ENCODE peak calls at places on chromosomes 11 and 22, in six cellular contexts. One of them, this sample, is unnamed.

GRCh38 chr11:95715777-95716241 is 73.8 kb downstream of the FAM76B start:
- DNase-seq in H9: no peak
- DNase-seq in MM.1S: peak
- DNase-seq in PC-3: peak
- DNase-seq in IMR-90: no peak
- DNase-seq in mammary epithelial cell: peak
- DNase-seq in this sample: no peak

GRCh38 chr11:134666273-134667174 is 254.5 kb upstream of the B3GAT1 start:
- DNase-seq in H9: no peak
- DNase-seq in MM.1S: no peak
- DNase-seq in PC-3: no peak
- DNase-seq in IMR-90: no peak
- DNase-seq in mammary epithelial cell: no peak
- DNase-seq in this sample: peak

GRCh38 chr11:35907648-35908431 is 36.0 kb upstream of the LDLRAD3 start:
- DNase-seq in H9: no peak
- DNase-seq in MM.1S: no peak
- DNase-seq in PC-3: peak
- DNase-seq in IMR-90: peak
- DNase-seq in mammary epithelial cell: peak
- DNase-seq in this sample: no peak

GRCh38 chr11:86374586-86374985 is at the start of gene CCDC81:
- DNase-seq in H9: peak
- DNase-seq in MM.1S: no peak
- DNase-seq in PC-3: no peak
- DNase-seq in IMR-90: no peak
- DNase-seq in mammary epithelial cell: no peak
- DNase-seq in this sample: peak

GRCh38 chr11:94885133-94885532 is 88.2 kb downstream of the CWC15 start:
- DNase-seq in H9: no peak
- DNase-seq in MM.1S: no peak
- DNase-seq in PC-3: peak
- DNase-seq in IMR-90: no peak
- DNase-seq in mammary epithelial cell: peak
- DNase-seq in this sample: peak

GRCh38 chr11:61574611-61575010 is 6.3 kb downstream of the SYT7 start:
- DNase-seq in H9: no peak
- DNase-seq in MM.1S: no peak
- DNase-seq in PC-3: no peak
- DNase-seq in IMR-90: no peak
- DNase-seq in mammary epithelial cell: no peak
- DNase-seq in this sample: no peak

GRCh38 chr11:49208006-49208721 is at the start of gene FOLH1:
- DNase-seq in H9: peak
- DNase-seq in MM.1S: peak
- DNase-seq in PC-3: peak
- DNase-seq in IMR-90: no peak
- DNase-seq in mammary epithelial cell: no peak
- DNase-seq in this sample: peak

GRCh38 chr11:2204361-2205213 is 33.0 kb upstream of the TH start:
- DNase-seq in H9: no peak
- DNase-seq in MM.1S: no peak
- DNase-seq in PC-3: no peak
- DNase-seq in IMR-90: no peak
- DNase-seq in mammary epithelial cell: no peak
- DNase-seq in this sample: peak

GRCh38 chr11:81887671-81888070 is 846.0 kb downstream of the FAM181B start:
- DNase-seq in H9: no peak
- DNase-seq in MM.1S: no peak
- DNase-seq in PC-3: no peak
- DNase-seq in IMR-90: no peak
- DNase-seq in mammary epithelial cell: no peak
- DNase-seq in this sample: no peak

GRCh38 chr11:73875840-73876239 is 806 bp downstream of the COA4 start:
- DNase-seq in H9: no peak
- DNase-seq in MM.1S: no peak
- DNase-seq in PC-3: peak
- DNase-seq in IMR-90: no peak
- DNase-seq in mammary epithelial cell: no peak
- DNase-seq in this sample: peak

GRCh38 chr11:1763796-1764661 is at the start of gene CTSD:
- DNase-seq in H9: peak
- DNase-seq in MM.1S: peak
- DNase-seq in PC-3: peak
- DNase-seq in IMR-90: peak
- DNase-seq in mammary epithelial cell: peak
- DNase-seq in this sample: peak

GRCh38 chr11:95531116-95531515 is 258.5 kb downstream of the FAM76B start:
- DNase-seq in H9: no peak
- DNase-seq in MM.1S: no peak
- DNase-seq in PC-3: no peak
- DNase-seq in IMR-90: no peak
- DNase-seq in mammary epithelial cell: no peak
- DNase-seq in this sample: no peak

GRCh38 chr22:19352217-19352616 is 60.7 kb upstream of the CLTCL1 start:
- DNase-seq in H9: no peak
- DNase-seq in MM.1S: no peak
- DNase-seq in PC-3: no peak
- DNase-seq in IMR-90: no peak
- DNase-seq in mammary epithelial cell: no peak
- DNase-seq in this sample: no peak

GRCh38 chr11:41121600-41121999 is 337.9 kb downstream of the LRRC4C start:
- DNase-seq in H9: no peak
- DNase-seq in MM.1S: no peak
- DNase-seq in PC-3: no peak
- DNase-seq in IMR-90: no peak
- DNase-seq in mammary epithelial cell: no peak
- DNase-seq in this sample: no peak

GRCh38 chr22:46373838-46374662 is 38.5 kb downstream of the TRMU start:
- DNase-seq in H9: no peak
- DNase-seq in MM.1S: no peak
- DNase-seq in PC-3: no peak
- DNase-seq in IMR-90: no peak
- DNase-seq in mammary epithelial cell: no peak
- DNase-seq in this sample: no peak

GRCh38 chr11:111826322-111826950 is 44.9 kb downstream of the ALG9 start:
- DNase-seq in H9: no peak
- DNase-seq in MM.1S: no peak
- DNase-seq in PC-3: no peak
- DNase-seq in IMR-90: no peak
- DNase-seq in mammary epithelial cell: no peak
- DNase-seq in this sample: no peak

GRCh38 chr11:18527512-18527911 is 770 bp upstream of the TSG101 start:
- DNase-seq in H9: no peak
- DNase-seq in MM.1S: peak
- DNase-seq in PC-3: peak
- DNase-seq in IMR-90: peak
- DNase-seq in mammary epithelial cell: peak
- DNase-seq in this sample: no peak

GRCh38 chr22:27385261-27385998 is 416.1 kb downstream of the MN1 start:
- DNase-seq in H9: peak
- DNase-seq in MM.1S: no peak
- DNase-seq in PC-3: no peak
- DNase-seq in IMR-90: no peak
- DNase-seq in mammary epithelial cell: no peak
- DNase-seq in this sample: no peak

GRCh38 chr11:68044898-68045351 is 6.1 kb downstream of the TCIRG1 start:
- DNase-seq in H9: peak
- DNase-seq in MM.1S: no peak
- DNase-seq in PC-3: no peak
- DNase-seq in IMR-90: no peak
- DNase-seq in mammary epithelial cell: no peak
- DNase-seq in this sample: no peak

GRCh38 chr11:10350341-10350740 is 45.5 kb downstream of the ADM start:
- DNase-seq in H9: peak
- DNase-seq in MM.1S: no peak
- DNase-seq in PC-3: peak
- DNase-seq in IMR-90: peak
- DNase-seq in mammary epithelial cell: peak
- DNase-seq in this sample: peak

GRCh38 chr11:116772443-116773202 is at the start of gene BUD13:
- DNase-seq in H9: peak
- DNase-seq in MM.1S: peak
- DNase-seq in PC-3: peak
- DNase-seq in IMR-90: peak
- DNase-seq in mammary epithelial cell: peak
- DNase-seq in this sample: peak

GRCh38 chr11:69683764-69684333 is 8.7 kb upstream of the LTO1 start:
- DNase-seq in H9: peak
- DNase-seq in MM.1S: no peak
- DNase-seq in PC-3: peak
- DNase-seq in IMR-90: no peak
- DNase-seq in mammary epithelial cell: peak
- DNase-seq in this sample: peak

GRCh38 chr22:40668611-40669390 is 10.5 kb upstream of the MCHR1 start:
- DNase-seq in H9: no peak
- DNase-seq in MM.1S: no peak
- DNase-seq in PC-3: peak
- DNase-seq in IMR-90: peak
- DNase-seq in mammary epithelial cell: peak
- DNase-seq in this sample: no peak

GRCh38 chr11:14673824-14674432 is 30.3 kb downstream of the PDE3B start:
- DNase-seq in H9: no peak
- DNase-seq in MM.1S: no peak
- DNase-seq in PC-3: no peak
- DNase-seq in IMR-90: no peak
- DNase-seq in mammary epithelial cell: no peak
- DNase-seq in this sample: no peak

GRCh38 chr11:121895919-121896318 is 220.1 kb downstream of the BLID start:
- DNase-seq in H9: no peak
- DNase-seq in MM.1S: no peak
- DNase-seq in PC-3: peak
- DNase-seq in IMR-90: peak
- DNase-seq in mammary epithelial cell: peak
- DNase-seq in this sample: no peak

GRCh38 chr22:30694638-30695350 is at the start of gene OSBP2:
- DNase-seq in H9: peak
- DNase-seq in MM.1S: peak
- DNase-seq in PC-3: peak
- DNase-seq in IMR-90: no peak
- DNase-seq in mammary epithelial cell: no peak
- DNase-seq in this sample: peak
- TF ChIP-seq CTCF in H9: no peak
- TF ChIP-seq CTCF in MM.1S: no peak
- TF ChIP-seq CTCF in PC-3: no peak
- TF ChIP-seq CTCF in IMR-90: no peak
- TF ChIP-seq CTCF in mammary epithelial cell: peak
- TF ChIP-seq CTCF in this sample: peak

DNA sequence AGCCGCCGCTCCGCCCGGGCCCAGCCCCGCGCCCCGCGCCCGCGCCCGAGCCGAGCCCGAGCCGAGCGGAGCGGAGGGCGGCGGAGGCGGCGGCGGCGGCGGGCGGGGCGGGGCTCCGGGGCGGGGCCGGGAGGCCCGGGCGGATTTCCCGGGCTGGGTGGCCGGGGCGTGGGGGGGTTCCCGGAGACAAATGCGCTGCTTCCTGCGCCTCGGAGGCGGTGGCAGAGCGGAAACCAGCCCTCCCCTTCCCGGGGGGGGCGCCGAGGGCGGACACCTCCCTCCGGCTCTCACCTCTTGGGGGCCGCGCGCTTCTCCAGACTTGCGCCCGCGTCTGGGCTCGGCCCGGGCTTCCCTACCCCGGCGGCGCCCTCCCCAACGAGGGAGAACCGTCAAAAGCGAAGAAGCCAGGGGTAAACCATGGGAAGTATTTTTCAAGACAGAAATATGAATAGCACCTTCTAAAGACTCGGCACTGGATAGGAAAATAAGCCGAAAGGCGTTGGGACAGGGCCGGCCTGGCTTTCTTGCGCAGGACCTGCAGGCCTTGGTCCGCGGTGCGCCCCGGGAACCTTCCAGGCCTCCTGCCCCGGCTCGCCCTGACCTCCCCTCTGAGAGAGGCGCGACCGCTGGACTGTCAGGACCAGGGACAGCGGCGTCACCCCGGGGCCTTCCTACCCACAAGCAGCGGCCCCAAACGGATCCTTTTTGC is at the start of gene MAPK11:
- DNase-seq in H9: peak
- DNase-seq in MM.1S: peak
- DNase-seq in PC-3: peak
- DNase-seq in IMR-90: peak
- DNase-seq in mammary epithelial cell: peak
- DNase-seq in this sample: peak
- H3K9ac ChIP-seq in H9: no peak
- H3K9ac ChIP-seq in MM.1S: no peak
- H3K9ac ChIP-seq in PC-3: peak
- H3K9ac ChIP-seq in IMR-90: peak
- H3K9ac ChIP-seq in mammary epithelial cell: no peak
- H3K9ac ChIP-seq in this sample: no peak

DNA sequence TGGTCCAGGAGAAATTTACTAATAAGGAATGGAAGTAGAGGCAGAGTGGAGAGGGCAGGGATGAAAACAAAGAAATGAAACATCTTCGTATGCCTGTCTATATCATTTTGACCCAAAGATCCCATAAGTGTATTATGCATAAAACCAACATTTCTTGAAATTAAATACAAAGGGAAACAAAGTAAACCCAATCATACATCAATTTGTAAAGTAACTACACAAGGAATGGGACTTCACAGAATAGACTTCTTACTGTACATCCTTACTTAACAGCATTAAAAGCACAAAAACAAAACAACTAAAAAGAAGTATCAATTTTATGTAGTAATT is 253.6 kb upstream of the CCDC179 start:
- DNase-seq in H9: no peak
- DNase-seq in MM.1S: no peak
- DNase-seq in PC-3: no peak
- DNase-seq in IMR-90: no peak
- DNase-seq in mammary epithelial cell: no peak
- DNase-seq in this sample: no peak
- TF ChIP-seq CTCF in H9: no peak
- TF ChIP-seq CTCF in MM.1S: no peak
- TF ChIP-seq CTCF in PC-3: no peak
- TF ChIP-seq CTCF in IMR-90: no peak
- TF ChIP-seq CTCF in mammary epithelial cell: no peak
- TF ChIP-seq CTCF in this sample: no peak

GRCh38 chr11:65962136-65962564 is 616 bp downstream of the SART1 start:
- DNase-seq in H9: no peak
- DNase-seq in MM.1S: no peak
- DNase-seq in PC-3: no peak
- DNase-seq in IMR-90: no peak
- DNase-seq in mammary epithelial cell: no peak
- DNase-seq in this sample: no peak
- H3K9ac ChIP-seq in H9: peak
- H3K9ac ChIP-seq in MM.1S: peak
- H3K9ac ChIP-seq in PC-3: peak
- H3K9ac ChIP-seq in IMR-90: peak
- H3K9ac ChIP-seq in mammary epithelial cell: peak
- H3K9ac ChIP-seq in this sample: peak

DNA sequence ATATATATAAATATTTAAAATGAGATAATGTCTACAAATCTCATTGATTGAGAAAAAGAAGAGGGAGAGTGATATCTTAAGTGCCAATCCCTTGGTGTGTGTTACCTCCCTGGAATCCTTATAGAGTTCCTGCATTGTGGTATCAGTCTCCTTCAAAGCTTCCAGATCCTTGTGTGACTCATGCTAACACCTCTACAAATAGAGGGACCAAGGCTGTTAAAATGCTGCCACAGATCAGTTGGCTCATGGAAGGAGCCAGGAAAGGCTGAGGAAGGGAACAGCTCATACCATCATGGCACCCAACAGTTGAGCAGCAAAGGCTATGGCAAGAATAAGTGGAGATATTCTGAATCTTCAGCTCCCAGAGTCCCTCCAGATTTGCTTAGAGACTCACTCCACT is 163.6 kb upstream of the ISX start:
- DNase-seq in H9: no peak
- DNase-seq in MM.1S: no peak
- DNase-seq in PC-3: no peak
- DNase-seq in IMR-90: no peak
- DNase-seq in mammary epithelial cell: no peak
- DNase-seq in this sample: no peak
- TF ChIP-seq CTCF in H9: no peak
- TF ChIP-seq CTCF in MM.1S: no peak
- TF ChIP-seq CTCF in PC-3: no peak
- TF ChIP-seq CTCF in IMR-90: no peak
- TF ChIP-seq CTCF in mammary epithelial cell: no peak
- TF ChIP-seq CTCF in this sample: no peak